ENCODE peak calls at places on chromosomes 2 and 18, in ten cellular contexts. A is bronchial epithelial cell, L is GM12865, H is IMR-90, S is BE2C, N is GM13976, Z is mammary epithelial cell, W is heart left ventricle, Q is dorsolateral prefrontal cortex, I is type B pancreatic cell. X is an unnamed sample.

GRCh38 chr18:76721207-76721996 is 101.0 kb upstream of the ZNF236 start:
- DNase-seq in A (no peak), N (no peak), Z (no peak), I (no peak), H (no peak), L (peak; percentile 74), Q (no peak), W (no peak), S (no peak), X (no peak)

GRCh38 chr2:204180671-204181070 is 244.1 kb downstream of the ICOS start:
- DNase-seq in Q (no peak), W (no peak), Z (no peak), I (no peak), N (no peak), A (no peak), S (peak; percentile 69), L (no peak), H (no peak), X (no peak)

GRCh38 chr2:159710601-159711180 is 1.6 kb upstream of the MARCHF7 start:
- DNase-seq in L (no peak), W (no peak), H (peak; percentile 73), A (peak; percentile 55), I (no peak), Q (no peak), S (no peak), N (no peak), Z (no peak), X (no peak)

GRCh38 chr18:48191494-48191893 is 217.7 kb downstream of the ZBTB7C start:
- DNase-seq in H (no peak), W (no peak), N (no peak), Q (no peak), L (no peak), A (no peak), Z (no peak), I (no peak), S (no peak), X (no peak)

GRCh38 chr2:62570861-62571698 is 65.1 kb upstream of the TMEM17 start:
- DNase-seq in A (no peak), W (no peak), N (peak; percentile 42), Z (no peak), L (no peak), Q (peak; percentile 17), I (no peak), S (no peak), H (no peak), X (peak; percentile 44)

GRCh38 chr18:28112056-28112470 is 64.9 kb downstream of the CDH2 start:
- DNase-seq in I (no peak), N (no peak), A (peak; percentile 79), W (no peak), H (peak; percentile 89), L (no peak), Q (no peak), S (no peak), Z (peak; percentile 14), X (no peak)

GRCh38 chr2:120647487-120647886 is 88.2 kb upstream of the GLI2 start:
- DNase-seq in W (no peak), L (no peak), I (peak; percentile 2), N (no peak), A (peak; percentile 79), Q (no peak), H (peak; percentile 89), Z (peak; percentile 78), S (no peak), X (no peak)

GRCh38 chr2:158100411-158100810 is 1.3 kb upstream of the UPP2 start:
- DNase-seq in A (peak; percentile 35), I (no peak), L (no peak), W (no peak), Z (no peak), Q (no peak), H (no peak), N (no peak), S (no peak), X (no peak)

GRCh38 chr18:8947576-8947975 is 154.9 kb upstream of the NDUFV2 start:
- DNase-seq in Z (no peak), N (no peak), S (no peak), Q (no peak), A (no peak), W (no peak), H (no peak), I (no peak), L (no peak), X (no peak)

GRCh38 chr2:139924070-139924469 is 1143.9 kb upstream of the NXPH2 start:
- DNase-seq in L (no peak), Q (no peak), W (no peak), I (no peak), S (no peak), N (no peak), Z (no peak), H (no peak), A (no peak), X (no peak)

GRCh38 chr2:201348758-201349157 is 8.4 kb downstream of the FLACC1 start:
- DNase-seq in S (no peak), I (no peak), L (no peak), N (no peak), A (no peak), H (no peak), Z (no peak), Q (no peak), W (no peak), X (no peak)

GRCh38 chr2:112724611-112725525 is 4.0 kb downstream of the NT5DC4 start:
- DNase-seq in S (no peak), W (no peak), H (no peak), Q (no peak), Z (no peak), N (peak; percentile 79), A (no peak), I (no peak), L (no peak), X (peak; percentile 49)
- TF ChIP-seq CTCF in S (no peak), W (no peak), H (peak; percentile 26), Q (no peak), Z (peak; percentile 30), N (peak; percentile 21), A (peak; percentile 45), I (no peak), L (peak; percentile 32), X (no peak)

GRCh38 chr18:43563780-43564179 is 286.5 kb upstream of the SYT4 start:
- DNase-seq in W (no peak), I (no peak), A (peak; percentile 43), L (peak; percentile 16), N (no peak), S (peak; percentile 18), H (peak; percentile 6), Z (peak; percentile 30), Q (peak; percentile 31), X (peak; percentile 51)
- TF ChIP-seq CTCF in W (peak; percentile 45), I (peak; percentile 80), A (peak; percentile 47), L (no peak), N (no peak), S (peak; percentile 48), H (peak; percentile 32), Z (peak; percentile 59), Q (peak; percentile 37), X (peak; percentile 47)

GRCh38 chr18:58447342-58448190 is 181.3 kb downstream of the ALPK2 start:
- DNase-seq in S (no peak), Q (no peak), I (no peak), L (no peak), A (no peak), H (peak; percentile 36), Z (no peak), W (no peak), N (no peak), X (no peak)

GRCh38 chr18:58443671-58444070 is 185.2 kb downstream of the ALPK2 start:
- DNase-seq in Z (no peak), L (no peak), Q (no peak), A (no peak), H (no peak), S (no peak), N (no peak), W (no peak), I (no peak), X (no peak)

GRCh38 chr18:58451115-58451971 is 177.5 kb downstream of the ALPK2 start:
- DNase-seq in W (no peak), Q (no peak), S (no peak), H (no peak), L (no peak), I (no peak), Z (no peak), A (no peak), N (no peak), X (no peak)

GRCh38 chr18:58449366-58449935 is 179.4 kb downstream of the ALPK2 start:
- DNase-seq in A (peak; percentile 13), H (no peak), Z (peak; percentile 36), Q (no peak), N (no peak), W (no peak), L (no peak), I (no peak), S (no peak), X (no peak)

DNA sequence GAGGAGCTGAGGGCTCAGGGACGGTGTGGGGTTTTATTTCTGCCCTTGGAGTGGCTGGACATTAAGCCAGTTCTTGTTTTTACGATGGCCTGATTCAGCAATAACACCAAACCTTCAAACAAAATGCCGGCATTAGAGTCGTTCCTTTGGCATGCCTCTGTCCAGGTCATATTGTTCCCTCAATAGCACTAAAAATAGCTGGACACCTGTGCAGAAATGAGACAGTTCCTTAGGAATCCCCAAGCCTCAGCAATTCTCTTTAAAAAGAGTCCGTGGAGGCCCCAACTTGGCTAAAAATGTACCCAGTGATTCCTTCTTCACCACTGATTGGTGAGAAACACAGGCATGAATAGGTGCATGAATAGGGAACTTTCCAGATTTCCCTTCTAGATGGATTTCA is 182.2 kb downstream of the ALPK2 start:
- DNase-seq in Q (no peak), S (no peak), N (no peak), Z (no peak), W (no peak), A (peak; percentile 1), L (no peak), H (no peak), I (no peak), X (no peak)
- TF ChIP-seq CTCF in Q (no peak), S (no peak), N (no peak), Z (no peak), W (no peak), A (no peak), L (no peak), H (no peak), I (no peak), X (no peak)

GRCh38 chr2:30226144-30227032 is 4.9 kb upstream of the LBH start:
- DNase-seq in I (no peak), A (no peak), H (peak; percentile 72), L (peak; percentile 64), N (peak; percentile 62), S (no peak), Q (no peak), W (no peak), Z (no peak), X (no peak)

GRCh38 chr2:30222636-30223360 is 8.5 kb upstream of the LBH start:
- DNase-seq in S (no peak), I (no peak), Z (no peak), W (no peak), H (no peak), L (no peak), N (no peak), A (no peak), Q (no peak), X (no peak)

GRCh38 chr2:30224147-30224546 is 7.2 kb upstream of the LBH start:
- DNase-seq in N (no peak), S (no peak), H (no peak), Z (no peak), I (no peak), Q (no peak), A (no peak), L (peak; percentile 34), W (no peak), X (no peak)

GRCh38 chr2:30223413-30223874 is 7.9 kb upstream of the LBH start:
- DNase-seq in N (peak; percentile 54), I (no peak), A (no peak), Q (no peak), Z (no peak), H (no peak), L (peak; percentile 75), W (peak; percentile 11), S (no peak), X (no peak)

GRCh38 chr2:30225131-30225762 is 6.1 kb upstream of the LBH start:
- DNase-seq in N (peak; percentile 46), Q (no peak), L (peak; percentile 76), W (peak; percentile 43), S (no peak), Z (peak; percentile 23), A (peak; percentile 27), H (peak; percentile 87), I (no peak), X (no peak)
- TF ChIP-seq CTCF in N (no peak), Q (no peak), L (peak; percentile 3), W (no peak), S (no peak), Z (no peak), A (no peak), H (no peak), I (no peak), X (no peak)